ENCODE peak calls at places on chromosomes 13 and 19, in six cellular contexts. R is HepG2, E is H1, S is GM12878, Y is SK-N-SH, W is HCT116. A is an unnamed sample.

GRCh38 chr19:17743874-17744273 is 7.4 kb upstream of the FCHO1 start:
- DNase-seq in R (no peak), E (no peak), S (no peak), Y (no peak), W (no peak), A (no peak)

GRCh38 chr19:44816301-44816700 is 7.4 kb downstream of the BCAM start:
- DNase-seq in R (no peak), E (no peak), S (no peak), Y (peak), W (no peak), A (no peak)

GRCh38 chr19:12667903-12668302 is 1.3 kb downstream of the WDR83 start:
- DNase-seq in R (no peak), E (no peak), S (no peak), Y (no peak), W (no peak), A (no peak)

GRCh38 chr13:91277013-91277676 is 70.3 kb upstream of the MIR17HG start:
- DNase-seq in R (no peak), E (no peak), S (no peak), Y (no peak), W (no peak), A (no peak)

GRCh38 chr13:80571346-80572307 is 230.7 kb upstream of the SPRY2 start:
- DNase-seq in R (no peak), E (no peak), S (no peak), Y (peak), W (no peak), A (no peak)

GRCh38 chr13:103960011-103960410 is 893.8 kb upstream of the SLC10A2 start:
- DNase-seq in R (no peak), E (no peak), S (no peak), Y (no peak), W (no peak), A (no peak)

GRCh38 chr19:3671680-3672574 is 28.3 kb downstream of the PIP5K1C start:
- DNase-seq in R (no peak), E (no peak), S (no peak), Y (no peak), W (no peak), A (peak)

GRCh38 chr19:2034729-2035589 is 16.1 kb downstream of the MKNK2 start:
- DNase-seq in R (no peak), E (peak), S (no peak), Y (peak), W (peak), A (peak)

GRCh38 chr13:39510296-39510695 is 92.7 kb downstream of the LHFPL6 start:
- DNase-seq in R (no peak), E (no peak), S (peak), Y (no peak), W (no peak), A (no peak)

GRCh38 chr19:18660051-18660910 is 23.2 kb upstream of the CRTC1 start:
- DNase-seq in R (no peak), E (no peak), S (no peak), Y (no peak), W (no peak), A (peak)

GRCh38 chr13:84263354-84264069 is 381.2 kb upstream of the SLITRK1 start:
- DNase-seq in R (no peak), E (no peak), S (peak), Y (no peak), W (no peak), A (no peak)

GRCh38 chr13:48504606-48505369 is 28.1 kb downstream of the RCBTB2 start:
- DNase-seq in R (no peak), E (no peak), S (no peak), Y (no peak), W (no peak), A (no peak)

GRCh38 chr13:65725001-65725400 is 1505.1 kb downstream of the PCDH9 start:
- DNase-seq in R (no peak), E (no peak), S (no peak), Y (no peak), W (no peak), A (no peak)

GRCh38 chr13:87674143-87674772 is 3.1 kb downstream of the SLITRK5 start:
- DNase-seq in R (no peak), E (no peak), S (no peak), Y (peak), W (no peak), A (no peak)

GRCh38 chr13:31115616-31116015 is 46.1 kb downstream of the HSPH1 start:
- DNase-seq in R (no peak), E (no peak), S (no peak), Y (no peak), W (no peak), A (no peak)

GRCh38 chr19:32287086-32287485 is 58.3 kb upstream of the ZNF507 start:
- DNase-seq in R (no peak), E (no peak), S (no peak), Y (no peak), W (no peak), A (no peak)

GRCh38 chr19:33771308-33772101 is 25.2 kb upstream of the KCTD15 start:
- DNase-seq in R (peak), E (peak), S (no peak), Y (peak), W (no peak), A (peak)

GRCh38 chr19:1173845-1174809 is at the start of gene SBNO2:
- DNase-seq in R (peak), E (peak), S (no peak), Y (peak), W (peak), A (peak)

GRCh38 chr19:58328999-58329398 is 2.2 kb downstream of the ZSCAN22 start:
- DNase-seq in R (no peak), E (peak), S (no peak), Y (peak), W (no peak), A (peak)

GRCh38 chr13:113034451-113035208 is 65.6 kb downstream of the MCF2L start:
- DNase-seq in R (peak), E (no peak), S (no peak), Y (peak), W (no peak), A (peak)
- TF ChIP-seq JUND in R (no peak), E (no peak), S (no peak), Y (no peak), W (no peak), A (no peak)

DNA sequence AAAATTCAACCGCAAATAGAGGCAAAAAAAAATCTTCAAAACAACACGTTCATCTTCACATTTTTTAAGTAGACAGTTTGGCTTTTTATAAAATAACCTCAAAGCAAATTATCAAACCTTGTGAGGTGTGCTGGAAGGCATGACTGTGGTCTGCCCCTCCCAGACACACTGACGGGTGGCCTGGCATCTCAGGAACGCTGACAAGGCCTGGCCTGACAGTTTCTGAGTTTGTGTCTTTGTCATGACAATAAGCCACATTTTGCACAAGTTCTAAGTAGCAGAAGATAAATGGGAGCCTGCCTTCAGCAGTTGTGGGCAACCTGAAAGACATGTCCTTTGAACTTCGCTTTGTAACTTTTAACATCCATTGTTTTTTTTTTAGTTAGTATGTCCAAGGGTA is 38.5 kb downstream of the SOX21 start:
- DNase-seq in R (no peak), E (no peak), S (no peak), Y (no peak), W (no peak), A (no peak)
- TF ChIP-seq JUND in R (no peak), E (no peak), S (no peak), Y (no peak), W (no peak), A (no peak)

DNA sequence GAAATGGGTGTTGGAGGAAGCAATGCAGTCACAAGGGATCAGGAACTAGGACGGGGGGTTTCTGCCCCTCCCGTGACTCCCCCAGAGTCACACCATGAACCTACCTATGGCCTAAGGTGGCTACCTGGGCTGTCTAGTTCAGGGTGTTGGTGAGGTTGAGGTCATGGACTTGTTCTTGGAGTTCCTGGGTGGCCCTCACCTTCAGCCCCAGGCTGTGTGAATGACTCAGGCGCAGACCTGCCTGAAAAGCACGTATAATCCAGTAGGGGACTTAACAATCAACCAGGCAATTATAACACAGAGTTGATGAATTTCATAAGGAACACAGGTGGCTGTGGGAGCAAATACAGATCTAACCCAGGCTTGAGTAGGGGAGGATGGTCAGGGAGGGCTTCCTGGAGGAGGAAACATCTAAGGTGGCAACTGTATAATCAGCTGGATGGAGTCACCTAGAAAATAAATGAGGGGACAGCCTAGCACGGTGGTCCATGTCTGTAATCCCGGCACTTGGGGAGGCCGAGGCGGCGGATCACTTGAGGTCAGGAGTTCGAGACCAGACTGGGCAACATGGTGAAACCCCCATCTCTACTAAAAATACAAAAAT is 25.6 kb upstream of the ADGRE1 start:
- DNase-seq in R (peak), E (no peak), S (no peak), Y (no peak), W (no peak), A (no peak)
- TF ChIP-seq JUND in R (no peak), E (no peak), S (no peak), Y (no peak), W (no peak), A (no peak)

GRCh38 chr19:40682431-40682964 is 8.0 kb downstream of the NUMBL start:
- DNase-seq in R (no peak), E (no peak), S (no peak), Y (no peak), W (no peak), A (no peak)
- TF ChIP-seq JUND in R (no peak), E (no peak), S (no peak), Y (no peak), W (no peak), A (no peak)

DNA sequence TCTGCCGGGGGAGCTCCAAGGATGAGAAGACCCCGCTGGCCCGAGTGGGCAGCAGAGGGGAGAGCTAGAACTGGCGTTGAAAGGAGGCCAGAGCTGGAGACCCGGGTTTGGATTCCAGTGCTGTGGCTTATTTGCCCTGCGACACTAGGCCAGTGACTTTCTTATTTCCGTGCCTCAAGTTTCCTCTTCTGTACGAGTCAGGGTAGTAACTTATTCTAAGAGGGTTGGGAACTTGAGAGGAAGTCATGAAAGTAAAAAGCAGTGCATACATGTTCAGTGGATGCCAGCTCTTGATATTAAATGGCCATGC is 670 bp downstream of the FAM32A start:
- DNase-seq in R (peak), E (no peak), S (no peak), Y (peak), W (no peak), A (no peak)
- TF ChIP-seq JUND in R (no peak), E (no peak), S (no peak), Y (no peak), W (no peak), A (no peak)

DNA sequence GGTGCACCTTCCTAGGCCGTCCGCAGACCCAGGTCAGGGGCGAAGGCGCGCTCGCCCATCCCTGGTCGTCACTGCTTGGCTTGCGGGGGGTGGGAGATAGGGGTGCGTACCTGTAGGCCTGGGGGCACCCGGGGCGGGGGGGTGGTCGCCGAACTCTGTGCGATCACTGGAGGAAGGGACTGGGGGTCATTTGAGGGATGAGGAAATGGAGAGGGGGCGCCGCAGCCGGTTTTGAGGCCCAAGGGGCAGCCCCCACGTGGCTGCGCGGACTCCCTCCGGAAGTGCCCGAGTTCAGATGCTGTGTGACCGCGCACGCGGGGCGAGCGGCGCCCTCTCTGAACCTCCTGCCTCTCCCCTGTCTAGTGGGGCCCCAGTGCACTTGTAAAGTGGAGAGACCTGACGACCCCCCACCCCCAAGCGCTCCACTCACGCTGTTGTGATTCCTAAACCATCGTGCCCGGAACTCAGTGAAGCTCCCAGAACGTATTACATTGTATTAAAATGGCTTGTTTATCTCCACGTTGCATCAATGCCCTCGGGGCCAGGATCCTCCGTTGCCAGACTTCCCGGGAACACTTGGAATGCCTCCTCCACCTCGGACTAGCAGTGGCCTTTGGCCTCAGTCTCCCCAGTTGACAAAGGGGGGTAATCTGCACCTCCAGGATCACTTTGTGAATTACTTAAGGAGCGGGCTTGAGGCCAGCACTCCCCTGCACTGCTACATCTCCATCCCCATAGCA is 3.0 kb upstream of the NANOS3 start:
- DNase-seq in R (no peak), E (no peak), S (no peak), Y (peak), W (no peak), A (no peak)
- TF ChIP-seq JUND in R (no peak), E (no peak), S (no peak), Y (no peak), W (no peak), A (no peak)

A was measured in K562.